ENCODE peak calls at places on chromosomes 16 and 17, in nine cellular contexts. F is endothelial cell of umbilical vein, C is DND-41, G is hepatocyte, Y is PC-9, V is fibroblast of lung, D is astrocyte, A is GM23248, O is mammary epithelial cell. Z is an unnamed sample.

GRCh38 chr16:89410794-89411309 is 79.5 kb downstream of the ANKRD11 start:
- DNase-seq in F (peak), C (no peak), G (peak), Y (no peak), V (peak), D (peak), A (peak), O (peak), Z (no peak)

GRCh38 chr17:61248399-61248798 is 151.2 kb upstream of the TBX2 start:
- DNase-seq in F (no peak), C (no peak), G (peak), Y (no peak), V (peak), D (peak), A (peak), O (no peak), Z (no peak)

GRCh38 chr17:41211845-41212466 is 14.5 kb upstream of the KRTAP9-2 start:
- DNase-seq in F (no peak), C (no peak), G (no peak), Y (peak), V (peak), D (peak), A (peak), O (peak), Z (no peak)

GRCh38 chr16:74563828-74564263 is 43.1 kb downstream of the GLG1 start:
- DNase-seq in F (no peak), C (no peak), G (peak), Y (peak), V (peak), D (peak), A (peak), O (peak), Z (no peak)

GRCh38 chr17:63698381-63698885 is 1.5 kb downstream of the LIMD2 start:
- DNase-seq in F (peak), C (peak), G (no peak), Y (no peak), V (no peak), D (no peak), A (no peak), O (no peak), Z (no peak)

GRCh38 chr16:72858611-72859493 is 189.1 kb downstream of the ZFHX3 start:
- DNase-seq in F (no peak), C (no peak), G (no peak), Y (no peak), V (peak), D (peak), A (no peak), O (no peak), Z (no peak)

GRCh38 chr17:51279183-51279582 is 18.8 kb downstream of the UTP18 start:
- DNase-seq in F (no peak), C (no peak), G (no peak), Y (no peak), V (no peak), D (no peak), A (no peak), O (no peak), Z (no peak)

GRCh38 chr17:40366076-40366860 is 1.7 kb upstream of the GJD3 start:
- DNase-seq in F (no peak), C (no peak), G (no peak), Y (no peak), V (no peak), D (no peak), A (no peak), O (no peak), Z (no peak)

GRCh38 chr17:69672924-69673323 is 258.4 kb downstream of the MAP2K6 start:
- DNase-seq in F (peak), C (no peak), G (no peak), Y (peak), V (peak), D (peak), A (peak), O (peak), Z (no peak)

GRCh38 chr16:56362057-56362655 is 63.2 kb downstream of the AMFR start:
- DNase-seq in F (no peak), C (no peak), G (no peak), Y (peak), V (no peak), D (no peak), A (no peak), O (no peak), Z (no peak)

GRCh38 chr17:44792276-44792675 is 33.5 kb downstream of the ADAM11 start:
- DNase-seq in F (no peak), C (no peak), G (no peak), Y (no peak), V (peak), D (peak), A (peak), O (peak), Z (no peak)

GRCh38 chr16:23378256-23378655 is 74.7 kb downstream of the COG7 start:
- DNase-seq in F (no peak), C (no peak), G (no peak), Y (no peak), V (no peak), D (no peak), A (no peak), O (no peak), Z (no peak)

GRCh38 chr16:6709736-6710135 is 622.9 kb upstream of the RBFOX1 start:
- DNase-seq in F (no peak), C (no peak), G (no peak), Y (no peak), V (no peak), D (no peak), A (no peak), O (no peak), Z (no peak)

GRCh38 chr17:40862985-40863733 is 3.9 kb downstream of the KRT12 start:
- DNase-seq in F (peak), C (no peak), G (no peak), Y (no peak), V (peak), D (no peak), A (no peak), O (no peak), Z (peak)

GRCh38 chr17:2233441-2233947 is 70.1 kb downstream of the SMG6 start:
- DNase-seq in F (peak), C (no peak), G (no peak), Y (no peak), V (peak), D (peak), A (peak), O (no peak), Z (no peak)

GRCh38 chr17:60231691-60232090 is 81.9 kb downstream of the CA4 start:
- DNase-seq in F (no peak), C (no peak), G (no peak), Y (no peak), V (peak), D (peak), A (peak), O (peak), Z (peak)

GRCh38 chr16:85984947-85985451 is 86.0 kb downstream of the IRF8 start:
- DNase-seq in F (peak), C (no peak), G (peak), Y (no peak), V (no peak), D (no peak), A (no peak), O (no peak), Z (no peak)

GRCh38 chr17:51035436-51035835 is 85.2 kb downstream of the SPAG9 start:
- DNase-seq in F (peak), C (no peak), G (peak), Y (no peak), V (peak), D (peak), A (peak), O (peak), Z (peak)

GRCh38 chr16:4489030-4489429 is 12.8 kb downstream of the HMOX2 start:
- DNase-seq in F (peak), C (no peak), G (no peak), Y (peak), V (peak), D (peak), A (peak), O (peak), Z (no peak)

GRCh38 chr17:45274033-45274432 is 12.1 kb upstream of the SPATA32 start:
- DNase-seq in F (no peak), C (no peak), G (no peak), Y (no peak), V (no peak), D (no peak), A (no peak), O (no peak), Z (no peak)

GRCh38 chr17:19448341-19449268 is 37.6 kb downstream of the RNF112 start:
- DNase-seq in F (peak), C (no peak), G (peak), Y (peak), V (peak), D (peak), A (peak), O (peak), Z (no peak)

GRCh38 chr17:79933863-79934652 is 94.8 kb upstream of the CBX4 start:
- DNase-seq in F (peak), C (peak), G (no peak), Y (peak), V (peak), D (no peak), A (peak), O (no peak), Z (no peak)

GRCh38 chr16:11128211-11129123 is 127.5 kb downstream of the SOCS1 start:
- DNase-seq in F (no peak), C (peak), G (peak), Y (no peak), V (peak), D (peak), A (peak), O (no peak), Z (no peak)

GRCh38 chr17:19374136-19374535 is 4.2 kb upstream of the MAPK7 start:
- DNase-seq in F (no peak), C (no peak), G (no peak), Y (no peak), V (no peak), D (peak), A (peak), O (no peak), Z (no peak)

GRCh38 chr17:2736956-2737355 is 12.5 kb downstream of the CCDC92B start:
- DNase-seq in F (no peak), C (no peak), G (no peak), Y (no peak), V (no peak), D (no peak), A (no peak), O (peak), Z (no peak)

GRCh38 chr16:84672276-84673202 is 24.2 kb downstream of the KLHL36 start:
- DNase-seq in F (peak), C (peak), G (peak), Y (no peak), V (peak), D (peak), A (peak), O (peak), Z (peak)

GRCh38 chr17:2563061-2563460 is 30.4 kb upstream of the PAFAH1B1 start:
- DNase-seq in F (no peak), C (no peak), G (no peak), Y (no peak), V (no peak), D (no peak), A (no peak), O (peak), Z (peak)

GRCh38 chr17:78995022-78995760 is 14.4 kb downstream of the CANT1 start:
- DNase-seq in F (no peak), C (no peak), G (no peak), Y (no peak), V (no peak), D (no peak), A (no peak), O (no peak), Z (no peak)

GRCh38 chr17:78276499-78276898 is 45.1 kb downstream of the TMEM235 start:
- DNase-seq in F (no peak), C (no peak), G (peak), Y (no peak), V (no peak), D (no peak), A (no peak), O (no peak), Z (no peak)

GRCh38 chr17:57045868-57046671 is 39.0 kb upstream of the AKAP1 start:
- DNase-seq in F (no peak), C (no peak), G (no peak), Y (no peak), V (no peak), D (no peak), A (peak), O (peak), Z (no peak)

GRCh38 chr17:27381007-27381501 is 75.2 kb upstream of the KSR1 start:
- DNase-seq in F (peak), C (peak), G (peak), Y (no peak), V (peak), D (peak), A (peak), O (peak), Z (peak)

GRCh38 chr16:74744566-74744965 is 30.1 kb downstream of the FA2H start:
- DNase-seq in F (no peak), C (no peak), G (no peak), Y (no peak), V (no peak), D (no peak), A (no peak), O (no peak), Z (no peak)

GRCh38 chr16:48220891-48221290 is 23.2 kb upstream of the LONP2 start:
- DNase-seq in F (no peak), C (no peak), G (no peak), Y (no peak), V (no peak), D (no peak), A (no peak), O (no peak), Z (no peak)

GRCh38 chr17:43645765-43646481 is 15.8 kb downstream of the MEOX1 start:
- DNase-seq in F (peak), C (no peak), G (peak), Y (no peak), V (peak), D (no peak), A (peak), O (no peak), Z (peak)

GRCh38 chr17:43644081-43644480 is 17.6 kb downstream of the MEOX1 start:
- DNase-seq in F (no peak), C (no peak), G (no peak), Y (no peak), V (no peak), D (no peak), A (no peak), O (peak), Z (no peak)

GRCh38 chr17:43641416-43641815 is 20.3 kb downstream of the MEOX1 start:
- DNase-seq in F (no peak), C (no peak), G (no peak), Y (no peak), V (no peak), D (no peak), A (no peak), O (no peak), Z (no peak)

GRCh38 chr17:43648916-43649315 is 12.8 kb downstream of the MEOX1 start:
- DNase-seq in F (no peak), C (no peak), G (no peak), Y (peak), V (no peak), D (no peak), A (no peak), O (no peak), Z (no peak)

DNA sequence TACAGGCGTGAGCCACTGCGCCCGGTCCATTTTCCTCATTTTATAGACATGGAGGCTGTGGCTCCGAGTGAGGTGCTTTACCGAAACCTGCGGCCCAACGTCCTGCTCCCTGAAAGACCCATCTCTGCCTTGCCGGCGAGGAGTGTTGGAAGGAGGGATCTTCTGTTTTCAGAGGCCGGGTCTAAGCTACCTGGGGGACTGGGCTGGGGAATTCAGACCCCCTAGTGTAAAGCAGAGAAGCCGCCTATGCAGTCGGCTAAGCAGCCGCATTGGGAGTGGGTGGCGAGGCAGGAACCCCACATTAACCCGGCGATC is 16.3 kb downstream of the MEOX1 start:
- DNase-seq in F (no peak), C (no peak), G (no peak), Y (no peak), V (no peak), D (no peak), A (no peak), O (no peak), Z (no peak)
- H2AFZ ChIP-seq in F (peak), C (no peak), G (no peak), Y (no peak), V (no peak), D (peak), A (peak), O (no peak), Z (peak)

GRCh38 chr17:7263071-7263800 is 958 bp upstream of the CLDN7 start:
- DNase-seq in F (no peak), C (no peak), G (peak), Y (peak), V (no peak), D (no peak), A (no peak), O (no peak), Z (peak)
- H3K4me3 ChIP-seq in F (peak), C (no peak), G (peak), Y (peak), V (peak), D (no peak), A (no peak), O (peak), Z (peak)

DNA sequence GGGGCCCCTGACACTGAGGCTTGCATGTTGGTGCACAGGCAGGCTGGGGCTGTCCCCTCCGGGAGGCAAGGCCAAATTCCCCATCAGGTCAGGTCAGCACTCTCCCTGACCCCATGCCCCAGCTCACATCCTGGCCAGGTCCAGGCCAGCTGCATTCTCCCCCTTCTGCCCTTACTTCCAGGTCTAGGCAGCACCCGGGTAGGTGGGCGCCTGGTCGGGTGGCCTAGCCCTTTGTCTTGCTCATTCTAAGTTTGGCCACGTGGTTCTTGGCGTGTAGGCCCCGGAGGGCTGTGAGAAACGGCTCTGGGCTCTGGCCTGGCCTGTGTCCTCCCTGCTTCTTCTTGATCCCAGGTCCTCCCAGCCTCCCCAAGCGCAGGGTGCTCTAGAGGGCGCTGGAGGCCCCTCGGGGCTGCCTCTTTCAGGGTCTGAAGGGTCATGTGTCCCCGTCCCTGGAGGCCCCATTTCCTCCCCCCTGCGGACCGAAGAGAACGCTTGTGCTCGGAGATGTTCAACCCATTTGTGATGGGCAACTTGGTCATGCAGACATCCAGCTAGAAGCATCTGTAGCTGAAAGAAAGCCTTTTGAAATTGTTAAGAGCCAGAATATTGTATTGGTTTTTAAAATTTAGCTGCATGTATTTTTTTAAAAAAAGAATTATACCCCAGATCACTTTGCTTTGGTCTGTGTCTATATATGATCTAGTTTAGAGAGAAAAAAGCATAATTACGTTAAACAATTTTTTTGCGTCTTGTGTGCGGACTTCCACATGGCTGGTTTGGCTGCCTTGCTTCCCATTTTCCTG is 6.7 kb downstream of the BAHCC1 start:
- DNase-seq in F (peak), C (peak), G (no peak), Y (no peak), V (peak), D (no peak), A (no peak), O (no peak), Z (peak)
- TF ChIP-seq EZH2 in F (no peak), C (no peak), G (no peak), Y (no peak), V (no peak), D (no peak), A (no peak), O (no peak), Z (no peak)

GRCh38 chr16:2194166-2194834 is 2.1 kb downstream of the CASKIN1 start:
- DNase-seq in F (no peak), C (no peak), G (peak), Y (peak), V (peak), D (no peak), A (peak), O (peak), Z (peak)
- H2AFZ ChIP-seq in F (no peak), C (no peak), G (no peak), Y (no peak), V (no peak), D (no peak), A (no peak), O (no peak), Z (no peak)

DNA sequence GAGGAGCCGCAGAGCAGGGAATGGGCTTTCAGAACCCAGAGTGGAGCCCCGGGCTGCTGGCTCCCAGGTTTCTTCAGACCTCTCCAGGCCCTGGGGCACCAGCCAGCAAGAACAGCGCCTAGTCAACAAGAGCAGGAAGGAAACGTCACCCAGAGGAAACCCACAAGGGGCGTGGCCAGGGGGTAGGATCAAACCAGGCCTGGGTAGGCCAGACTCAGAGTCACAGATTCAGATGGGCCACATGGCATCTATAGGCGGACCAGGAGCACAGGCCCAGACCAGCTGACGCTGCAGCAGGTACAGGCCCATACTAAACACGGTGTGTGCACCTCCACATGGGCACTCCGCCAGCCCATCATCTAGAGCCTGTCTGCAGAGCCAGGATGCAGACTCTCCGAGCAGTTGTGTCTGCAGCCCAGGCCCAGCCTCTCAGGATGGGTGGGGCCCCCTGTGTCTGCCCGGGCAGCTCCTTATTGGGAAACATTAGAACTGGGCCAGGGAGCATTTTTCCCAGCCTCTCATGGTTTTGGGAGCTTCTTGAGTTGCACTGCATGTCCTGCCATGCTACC is at the start of gene NLRP1:
- DNase-seq in F (peak), C (peak), G (peak), Y (no peak), V (peak), D (peak), A (peak), O (peak), Z (no peak)
- H3K4me3 ChIP-seq in F (peak), C (peak), G (no peak), Y (no peak), V (peak), D (peak), A (peak), O (peak), Z (no peak)

GRCh38 chr17:49971848-49972485 is 3.0 kb downstream of the DLX4 start:
- DNase-seq in F (no peak), C (no peak), G (peak), Y (no peak), V (no peak), D (no peak), A (peak), O (no peak), Z (peak)
- TF ChIP-seq EZH2 in F (peak), C (no peak), G (peak), Y (no peak), V (peak), D (peak), A (peak), O (peak), Z (peak)